ENCODE peak calls at places on chromosomes 11 and 22, in five cellular contexts. C, H, G, S and T are unnamed samples.

GRCh38 chr11:85114786-85115185 is 512.4 kb downstream of the DLG2 start:
- DNase-seq in G (peak), H (no peak), S (peak), C (no peak), T (no peak)

GRCh38 chr22:29727248-29727551 is 7.4 kb downstream of the CABP7 start:
- DNase-seq in C (peak), S (no peak), G (peak), H (peak), T (no peak)

GRCh38 chr11:22521226-22521625 is 104.4 kb downstream of the FANCF start:
- DNase-seq in G (peak), S (no peak), C (peak), H (no peak), T (peak)

GRCh38 chr11:134522782-134523570 is 110.9 kb upstream of the B3GAT1 start:
- DNase-seq in S (no peak), C (no peak), H (no peak), G (no peak), T (no peak)

GRCh38 chr22:44039566-44040171 is 15.6 kb downstream of the PARVB start:
- DNase-seq in G (no peak), C (no peak), S (no peak), H (no peak), T (no peak)

GRCh38 chr11:120708511-120709183 is 197.1 kb downstream of the GRIK4 start:
- DNase-seq in S (no peak), G (no peak), H (no peak), C (no peak), T (no peak)

GRCh38 chr11:72015511-72016061 is 16.9 kb downstream of the IL18BP start:
- DNase-seq in G (no peak), H (peak), S (no peak), C (no peak), T (peak)

GRCh38 chr22:41825376-41825775 is 7.5 kb upstream of the SREBF2 start:
- DNase-seq in S (no peak), C (no peak), H (no peak), G (peak), T (no peak)

GRCh38 chr22:39559456-39560105 is 11.0 kb upstream of the CACNA1I start:
- DNase-seq in H (peak), S (peak), G (no peak), C (peak), T (no peak)

GRCh38 chr11:12743834-12744449 is 69.7 kb downstream of the TEAD1 start:
- DNase-seq in C (no peak), S (no peak), G (no peak), H (no peak), T (no peak)

GRCh38 chr22:20130739-20131592 is 638 bp upstream of the ZDHHC8 start:
- DNase-seq in C (peak), G (peak), H (peak), S (no peak), T (no peak)

GRCh38 chr11:119106564-119107537 is at the start of gene C2CD2L:
- DNase-seq in S (peak), H (peak), C (peak), G (peak), T (no peak)

GRCh38 chr11:84837402-84838069 is 789.6 kb downstream of the DLG2 start:
- DNase-seq in S (no peak), C (no peak), G (no peak), H (no peak), T (no peak)

GRCh38 chr22:41636467-41636866 is 15.4 kb downstream of the XRCC6 start:
- DNase-seq in G (peak), C (no peak), H (no peak), S (no peak), T (no peak)

GRCh38 chr11:33294224-33294623 is 37.0 kb downstream of the HIPK3 start:
- DNase-seq in G (no peak), H (no peak), C (no peak), S (no peak), T (no peak)

GRCh38 chr22:17774206-17774927 is at the start of gene BID:
- DNase-seq in S (no peak), G (no peak), H (peak), C (peak), T (no peak)

GRCh38 chr11:61917357-61918109 is at the start of gene RAB3IL1:
- DNase-seq in C (no peak), S (no peak), H (peak), G (peak), T (no peak)

GRCh38 chr11:118338637-118339061 is 3.9 kb downstream of the CD3D start:
- DNase-seq in H (no peak), S (no peak), C (peak), G (peak), T (no peak)

GRCh38 chr11:95544095-95544795 is 245.3 kb downstream of the FAM76B start:
- DNase-seq in G (peak), H (no peak), C (no peak), S (no peak), T (no peak)

GRCh38 chr11:61951484-61952135 is 1.5 kb downstream of the BEST1 start:
- DNase-seq in C (no peak), H (no peak), G (no peak), S (no peak), T (no peak)

GRCh38 chr11:129333873-129334272 is 41.8 kb upstream of the BARX2 start:
- DNase-seq in G (no peak), S (no peak), H (peak), C (no peak), T (no peak)
- TF ChIP-seq CTCF in G (peak), S (peak), H (no peak), C (no peak), T (peak)

GRCh38 chr11:27012254-27012921 is 18.5 kb downstream of the FIBIN start:
- DNase-seq in H (peak), G (peak), S (no peak), C (no peak), T (no peak)

GRCh38 chr11:27011560-27012253 is 17.8 kb downstream of the FIBIN start:
- DNase-seq in C (no peak), G (no peak), S (no peak), H (no peak), T (no peak)

GRCh38 chr11:27018902-27019544 is 21.6 kb upstream of the BBOX1 start:
- DNase-seq in C (no peak), G (no peak), S (no peak), H (no peak), T (no peak)

GRCh38 chr11:27008811-27009535 is 15.1 kb downstream of the FIBIN start:
- DNase-seq in G (peak), H (no peak), C (no peak), S (no peak), T (no peak)

DNA sequence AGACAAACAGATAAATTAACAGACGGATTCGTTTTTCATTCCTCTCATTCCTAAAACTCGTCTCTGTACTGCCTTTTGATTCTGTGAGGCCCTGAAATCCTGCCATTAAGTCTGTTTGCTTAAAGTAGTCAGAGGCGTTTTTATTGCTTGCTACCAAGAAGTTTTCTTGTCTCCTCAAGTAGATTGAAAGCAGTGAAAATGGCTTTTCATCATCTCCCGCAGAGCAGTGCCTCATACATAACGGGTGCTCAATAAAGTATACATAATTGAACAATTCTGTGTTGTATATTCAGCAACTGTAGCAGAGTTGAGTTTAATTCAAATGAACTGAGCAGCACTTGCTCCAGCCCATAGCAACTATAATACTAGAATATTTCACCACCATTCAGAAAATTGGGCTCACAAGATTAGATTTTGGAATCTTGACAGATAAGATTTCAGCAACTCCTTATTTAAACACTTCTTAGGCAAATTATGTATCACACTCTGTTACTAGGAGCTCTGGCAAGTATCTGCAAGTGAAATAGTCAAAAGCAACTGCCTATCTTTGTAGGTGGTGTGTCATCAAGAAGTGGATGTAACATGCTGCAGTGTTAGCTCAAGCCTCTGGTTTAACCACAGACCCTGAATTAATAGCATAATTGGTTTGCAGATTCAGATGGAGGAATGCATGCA is 20.0 kb downstream of the FIBIN start:
- DNase-seq in S (no peak), C (no peak), G (no peak), H (no peak), T (no peak)
- H3K4me3 ChIP-seq in S (no peak), C (no peak), G (no peak), H (no peak), T (no peak)

GRCh38 chr11:66288138-66288865 is 641 bp downstream of the YIF1A start:
- DNase-seq in H (no peak), C (no peak), G (peak), S (peak), T (no peak)

GRCh38 chr11:66289548-66290331 is 797 bp upstream of the YIF1A start:
- DNase-seq in H (peak), G (peak), S (no peak), C (peak), T (no peak)

GRCh38 chr11:66287256-66288137 is 1.4 kb downstream of the YIF1A start:
- DNase-seq in G (no peak), S (no peak), C (no peak), H (no peak), T (no peak)

GRCh38 chr11:66290332-66290629 is 1.3 kb upstream of the YIF1A start:
- DNase-seq in C (no peak), H (no peak), G (no peak), S (no peak), T (no peak)

DNA sequence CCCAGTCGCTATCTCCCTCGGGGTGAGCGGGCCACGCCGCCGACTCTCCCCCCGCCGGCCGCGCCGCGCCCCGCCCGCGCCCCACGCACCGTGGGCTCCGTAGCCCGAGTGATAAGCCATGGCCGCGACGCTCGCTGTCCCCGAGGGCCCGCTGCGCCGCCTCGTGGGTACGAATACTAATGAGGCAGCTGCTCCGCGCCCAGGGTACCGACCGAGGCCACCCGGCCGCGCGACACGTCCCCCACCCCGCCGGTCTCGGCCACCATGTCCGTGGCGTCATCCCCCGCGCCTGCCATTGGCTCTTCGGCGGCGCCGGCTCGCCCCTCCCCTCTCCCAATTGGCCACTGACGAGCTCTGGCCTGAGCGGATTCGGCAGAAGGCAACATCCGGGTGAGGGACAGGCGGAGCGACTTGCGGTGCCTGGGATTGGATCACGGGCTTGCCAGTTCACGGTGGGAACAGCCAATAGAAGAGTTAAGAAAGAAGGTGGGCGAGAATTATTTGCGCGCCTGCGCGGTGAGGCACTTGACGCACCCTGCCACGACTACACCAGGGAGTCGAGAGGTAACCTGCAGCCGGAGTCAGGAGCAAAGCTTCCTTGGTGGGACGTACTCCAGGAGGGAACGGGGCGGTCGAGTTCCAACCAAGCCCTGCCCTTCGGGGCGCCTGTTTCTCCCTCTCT is at the start of gene YIF1A:
- DNase-seq in H (peak), G (peak), C (peak), S (peak), T (peak)
- TF ChIP-seq CTCF in H (no peak), G (no peak), C (no peak), S (no peak), T (no peak)

DNA sequence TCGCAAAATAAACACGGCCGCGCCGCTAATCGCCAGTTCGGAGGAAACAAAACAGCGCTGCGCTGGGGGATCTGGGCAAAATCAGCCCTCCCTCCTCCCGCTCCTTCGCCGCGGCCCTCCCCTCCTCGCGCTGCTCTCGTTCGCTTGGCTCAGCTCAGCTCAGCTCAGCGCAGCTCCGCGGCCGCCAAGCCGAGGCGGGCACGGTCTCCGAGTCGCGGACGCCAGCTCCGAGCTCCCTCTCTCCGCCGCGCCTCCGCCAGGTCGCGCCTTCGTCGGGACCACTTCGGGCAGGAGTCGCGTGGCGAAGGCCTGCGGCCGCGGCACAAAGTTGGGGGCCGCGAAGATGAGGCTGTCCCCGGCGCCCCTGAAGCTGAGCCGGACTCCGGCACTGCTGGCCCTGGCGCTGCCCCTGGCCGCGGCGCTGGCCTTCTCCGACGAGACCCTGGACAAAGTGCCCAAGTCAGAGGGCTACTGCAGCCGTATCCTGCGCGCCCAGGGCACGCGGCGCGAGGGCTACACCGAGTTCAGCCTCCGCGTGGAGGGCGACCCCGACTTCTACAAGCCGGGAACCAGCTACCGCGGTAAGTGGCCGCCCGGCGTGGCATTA is at the start of gene SPON1:
- DNase-seq in G (no peak), H (peak), C (no peak), S (no peak), T (no peak)
- H3K4me3 ChIP-seq in G (no peak), H (peak), C (no peak), S (no peak), T (peak)